ENCODE peak calls at places on chromosomes 4 and X, in five cellular contexts. N is HepG2, T is A549, S is GM12878, Z is H1. W is an unnamed sample.

GRCh38 chr4:4386736-4387392 is at the start of gene NSG1:
- DNase-seq in T (no peak), S (no peak), Z (no peak), N (no peak), W (no peak)

GRCh38 chr4:14334166-14334565 is 668.1 kb upstream of the CPEB2 start:
- DNase-seq in Z (no peak), S (no peak), N (no peak), T (no peak), W (no peak)

GRCh38 chr4:169268951-169269781 is 1.6 kb downstream of the SH3RF1 start:
- DNase-seq in T (no peak), Z (no peak), N (peak; percentile 75), S (no peak), W (no peak)

GRCh38 chr4:82706349-82707000 is 92.1 kb downstream of the SCD5 start:
- DNase-seq in S (no peak), N (no peak), Z (no peak), T (no peak), W (no peak)

GRCh38 chr4:142238589-142238988 is 602.2 kb downstream of the IL15 start:
- DNase-seq in T (no peak), S (no peak), Z (no peak), N (no peak), W (no peak)

GRCh38 chr4:188030401-188030800 is 34.8 kb downstream of the ZFP42 start:
- DNase-seq in Z (no peak), S (no peak), N (no peak), T (no peak), W (no peak)

GRCh38 chrX:126701380-126701779 is 118.1 kb upstream of the PRR32 start:
- DNase-seq in S (no peak), Z (no peak), N (no peak), T (no peak), W (no peak)

GRCh38 chrX:13120017-13120416 is 75.6 kb upstream of the FAM9C start:
- DNase-seq in T (no peak), N (peak; percentile 21), S (no peak), Z (no peak), W (no peak)

GRCh38 chrX:23493941-23494374 is 159.3 kb downstream of the PTCHD1 start:
- DNase-seq in S (no peak), N (no peak), T (no peak), Z (no peak), W (no peak)

GRCh38 chrX:84165716-84166115 is 22.3 kb downstream of the RPS6KA6 start:
- DNase-seq in Z (no peak), S (no peak), T (no peak), N (no peak), W (no peak)

GRCh38 chr4:79623125-79623905 is 215.3 kb upstream of the GK2 start:
- DNase-seq in N (no peak), Z (no peak), S (no peak), T (no peak), W (no peak)

GRCh38 chrX:66638591-66639500 is at the start of gene EDA2R:
- DNase-seq in Z (peak; percentile 9), T (peak; percentile 54), S (peak; percentile 60), N (peak; percentile 85), W (no peak)

GRCh38 chr4:181235361-181235760 is 1007.8 kb upstream of the TENM3 start:
- DNase-seq in N (no peak), S (no peak), Z (no peak), T (no peak), W (no peak)

GRCh38 chrX:83501003-83501402 is 7.1 kb upstream of the POU3F4 start:
- DNase-seq in S (no peak), N (no peak), Z (no peak), T (no peak), W (no peak)

DNA sequence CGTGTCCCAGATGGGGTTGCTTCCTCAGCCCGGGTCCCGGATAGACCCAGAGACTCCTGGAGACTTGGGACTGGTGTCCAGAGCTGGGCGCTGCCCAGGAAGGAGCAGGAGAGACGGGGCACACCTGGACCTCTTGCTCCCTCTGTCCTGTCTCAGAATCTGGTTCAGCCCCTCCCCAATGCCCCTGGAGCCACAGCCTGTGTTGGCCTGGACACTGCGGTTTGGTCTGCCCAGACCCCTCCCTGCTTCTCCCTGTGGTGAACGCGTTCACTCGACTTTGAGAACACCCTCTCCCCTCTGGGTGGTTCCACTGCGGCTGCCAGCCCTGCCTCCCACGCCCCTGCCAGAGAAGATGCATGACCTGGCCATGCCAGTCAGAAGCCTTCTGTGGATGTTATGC is 111.1 kb downstream of the HMX1 start:
- DNase-seq in S (no peak), Z (no peak), N (no peak), T (no peak), W (no peak)
- TF ChIP-seq HDAC2 in S (no peak), Z (no peak), N (no peak), T (no peak), W (no peak)

GRCh38 chr4:106486533-106486932 is 118.0 kb upstream of the GIMD1 start:
- DNase-seq in S (no peak), Z (no peak), N (no peak), T (no peak), W (no peak)
- TF ChIP-seq HDAC2 in S (no peak), Z (no peak), N (no peak), T (no peak), W (no peak)

GRCh38 chrX:2500681-2501151 is at the start of the genes DHRSX and ZBED1:
- DNase-seq in Z (no peak), T (peak; percentile 40), N (no peak), S (no peak), W (peak; percentile 83)
- TF ChIP-seq HDAC2 in Z (no peak), T (no peak), N (no peak), S (no peak), W (no peak)

GRCh38 chrX:76014321-76014720 is 158.5 kb upstream of the PBDC1 start:
- DNase-seq in S (no peak), Z (no peak), N (no peak), T (no peak), W (no peak)
- TF ChIP-seq HDAC2 in S (no peak), Z (no peak), N (no peak), T (no peak), W (no peak)

GRCh38 chrX:134782796-134783195 is 124.5 kb upstream of the PLAC1 start:
- DNase-seq in N (no peak), T (no peak), S (no peak), Z (no peak), W (peak; percentile 35)
- TF ChIP-seq HDAC2 in N (no peak), T (no peak), S (no peak), Z (no peak), W (no peak)

GRCh38 chr4:152079543-152080293 is 318.9 kb upstream of the GATB start:
- DNase-seq in Z (no peak), N (no peak), T (no peak), S (no peak), W (no peak)
- TF ChIP-seq HDAC2 in Z (no peak), N (no peak), T (no peak), S (no peak), W (no peak)

GRCh38 chr4:38753021-38753806 is 29.6 kb downstream of the TLR10 start:
- DNase-seq in T (no peak), N (peak; percentile 38), S (no peak), Z (peak; percentile 88), W (no peak)
- TF ChIP-seq HDAC2 in T (no peak), N (no peak), S (no peak), Z (no peak), W (no peak)

GRCh38 chrX:39310925-39311324 is 509.7 kb downstream of the MID1IP1 start:
- DNase-seq in S (no peak), T (no peak), N (no peak), Z (no peak), W (no peak)
- TF ChIP-seq HDAC2 in S (no peak), T (no peak), N (no peak), Z (no peak), W (no peak)

GRCh38 chr4:152323221-152323620 is 212.7 kb downstream of the FBXW7 start:
- DNase-seq in T (no peak), S (no peak), Z (no peak), N (no peak), W (no peak)

GRCh38 chr4:152327606-152328453 is 208.1 kb downstream of the FBXW7 start:
- DNase-seq in N (no peak), Z (no peak), T (no peak), S (no peak), W (no peak)

GRCh38 chr4:152325831-152326230 is 210.1 kb downstream of the FBXW7 start:
- DNase-seq in N (no peak), S (no peak), Z (no peak), T (no peak), W (no peak)

DNA sequence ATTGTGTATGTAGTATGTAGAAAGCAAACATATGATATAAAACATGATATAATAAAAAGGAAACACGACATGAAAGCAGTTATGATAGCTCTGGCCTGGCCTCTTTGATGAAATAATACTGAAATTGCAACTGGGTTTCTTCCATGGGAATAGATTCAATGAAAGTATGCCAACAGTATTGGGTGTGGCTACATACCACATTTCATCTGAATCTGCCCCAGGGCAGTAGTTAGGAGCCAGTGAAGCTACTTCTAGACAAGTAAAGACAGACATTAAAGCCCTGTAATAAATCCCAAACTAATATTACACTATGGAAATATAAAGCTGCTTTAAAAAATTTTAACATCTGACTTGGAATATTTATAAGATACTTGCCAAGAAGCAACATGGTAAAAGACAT is 207.3 kb downstream of the FBXW7 start:
- DNase-seq in T (no peak), Z (no peak), N (no peak), S (no peak), W (no peak)
- TF ChIP-seq HDAC2 in T (no peak), Z (no peak), N (no peak), S (no peak), W (no peak)